ENCODE peak calls at places on chromosomes 4 and X, in ten cellular contexts. L is GOT3; H is NCI-H460; D is stimulated activated naive B cell treated with anti-CD40 and anti-IgM and Interleukin-4, amounts not matched to agents 10 μg/mL and 1 μg/mL and 100 μg/mL, for 72 hours; F is nephron progenitor cell; S is posterior cingulate gyrus; X is left cardiac atrium; Y is head of caudate nucleus; V is effector CD4-positive, alpha-beta T cell; K is suprapubic skin. O is an unnamed sample.

GRCh38 chrX:113059714-113060113 is 219.1 kb upstream of the AMOT start:
- DNase-seq in L (no peak), H (no peak), D (no peak), F (no peak), S (no peak), X (peak), Y (no peak), V (no peak), K (no peak), O (no peak)

GRCh38 chr4:138561906-138562305 is 319.8 kb upstream of the SLC7A11 start:
- DNase-seq in L (no peak), H (no peak), D (no peak), F (no peak), S (no peak), X (peak), Y (no peak), V (no peak), K (no peak), O (peak)

GRCh38 chr4:25797136-25797535 is 65.7 kb downstream of the SEL1L3 start:
- DNase-seq in L (no peak), H (no peak), D (no peak), F (no peak), S (no peak), X (no peak), Y (no peak), V (no peak), K (no peak), O (no peak)

GRCh38 chr4:171676555-171677215 is 136.5 kb upstream of the GALNTL6 start:
- DNase-seq in L (no peak), H (no peak), D (peak), F (no peak), S (no peak), X (no peak), Y (no peak), V (no peak), K (no peak), O (no peak)

GRCh38 chr4:159334461-159334860 is 231.6 kb downstream of the RAPGEF2 start:
- DNase-seq in L (no peak), H (no peak), D (no peak), F (no peak), S (no peak), X (no peak), Y (no peak), V (no peak), K (no peak), O (no peak)

GRCh38 chr4:78722320-78722719 is 53.8 kb upstream of the BMP2K start:
- DNase-seq in L (no peak), H (no peak), D (no peak), F (no peak), S (no peak), X (no peak), Y (no peak), V (no peak), K (no peak), O (no peak)

GRCh38 chr4:75841641-75842520 is 60.4 kb downstream of the PPEF2 start:
- DNase-seq in L (no peak), H (peak), D (no peak), F (no peak), S (no peak), X (no peak), Y (no peak), V (no peak), K (no peak), O (no peak)

GRCh38 chr4:12724520-12724919 is 759.6 kb downstream of the RAB28 start:
- DNase-seq in L (no peak), H (no peak), D (no peak), F (no peak), S (no peak), X (no peak), Y (no peak), V (no peak), K (no peak), O (no peak)

GRCh38 chr4:67198757-67199156 is 346.5 kb downstream of the CENPC start:
- DNase-seq in L (no peak), H (peak), D (no peak), F (no peak), S (no peak), X (no peak), Y (no peak), V (no peak), K (no peak), O (no peak)

GRCh38 chr4:90745176-90745575 is 618.0 kb downstream of the CCSER1 start:
- DNase-seq in L (no peak), H (no peak), D (no peak), F (no peak), S (no peak), X (no peak), Y (no peak), V (no peak), K (no peak), O (no peak)

GRCh38 chrX:96683997-96684338 is 674 bp upstream of the DIAPH2 start:
- DNase-seq in L (no peak), H (no peak), D (peak), F (no peak), S (no peak), X (no peak), Y (no peak), V (no peak), K (no peak), O (no peak)

GRCh38 chr4:7650606-7651400 is 216.1 kb upstream of the PSAPL1 start:
- DNase-seq in L (no peak), H (no peak), D (no peak), F (peak), S (no peak), X (no peak), Y (no peak), V (no peak), K (no peak), O (peak)